ENCODE peak calls at places on chromosome 4, in four cellular contexts. N, H, Y and K are unnamed samples.

GRCh38 chr4:4658051-4658450 is 116.2 kb upstream of the STX18 start:
- DNase-seq in H (no peak), N (no peak), Y (no peak), K (no peak)

GRCh38 chr4:101647710-101648034 is 142.9 kb upstream of the BANK1 start:
- DNase-seq in N (no peak), H (no peak), Y (no peak), K (no peak)

GRCh38 chr4:89000844-89001360 is 56.1 kb downstream of the FAM13A start:
- DNase-seq in Y (no peak), H (no peak), N (no peak), K (no peak)

GRCh38 chr4:73620115-73620792 is at the start of gene RASSF6:
- DNase-seq in Y (no peak), H (no peak), N (no peak), K (no peak)

GRCh38 chr4:152356428-152357034 is 179.4 kb downstream of the FBXW7 start:
- DNase-seq in Y (no peak), N (no peak), H (no peak), K (no peak)

GRCh38 chr4:87853108-87853507 is 20.3 kb downstream of the MEPE start:
- DNase-seq in H (no peak), Y (no peak), N (no peak), K (no peak)

GRCh38 chr4:155487231-155487630 is 110.5 kb upstream of the MAP9 start:
- DNase-seq in Y (no peak), N (no peak), H (no peak), K (no peak)

GRCh38 chr4:134668237-134668636 is 466.6 kb upstream of the PABPC4L start:
- DNase-seq in N (no peak), H (no peak), Y (no peak), K (no peak)